ENCODE peak calls at places on chromosome 1, in six cellular contexts. T is colonic mucosa, P is LoVo, A is NCI-H2081, S is tibial nerve, I is heart right ventricle. K is an unnamed sample.

GRCh38 chr1:30804381-30804780 is 46.8 kb upstream of the LAPTM5 start:
- DNase-seq in T (no peak), P (no peak), A (no peak), S (no peak), I (no peak), K (no peak)

GRCh38 chr1:46603481-46603857 is 599 bp downstream of the MKNK1 start:
- DNase-seq in T (no peak), P (no peak), A (no peak), S (no peak), I (no peak), K (no peak)

GRCh38 chr1:43315481-43315880 is 14.7 kb downstream of the TIE1 start:
- DNase-seq in T (no peak), P (no peak), A (no peak), S (no peak), I (no peak), K (no peak)

GRCh38 chr1:154765970-154766369 is 104.1 kb downstream of the KCNN3 start:
- DNase-seq in T (no peak), P (peak; percentile 24), A (no peak), S (no peak), I (no peak), K (no peak)

GRCh38 chr1:230327892-230328284 is 98.2 kb downstream of the PGBD5 start:
- DNase-seq in T (no peak), P (no peak), A (no peak), S (no peak), I (no peak), K (no peak)

GRCh38 chr1:67963263-67963662 is 87.2 kb downstream of the DIRAS3 start:
- DNase-seq in T (no peak), P (no peak), A (no peak), S (no peak), I (no peak), K (no peak)

GRCh38 chr1:231601775-231602674 is 24.6 kb upstream of the DISC1 start:
- DNase-seq in T (no peak), P (no peak), A (no peak), S (no peak), I (peak; percentile 50), K (no peak)

GRCh38 chr1:54819733-54820132 is 18.6 kb upstream of the TTC22 start:
- DNase-seq in T (no peak), P (no peak), A (no peak), S (no peak), I (no peak), K (no peak)

GRCh38 chr1:54537611-54538010 is 10.4 kb upstream of the ACOT11 start:
- DNase-seq in T (no peak), P (no peak), A (no peak), S (no peak), I (no peak), K (no peak)

GRCh38 chr1:218865591-218865990 is 308.1 kb upstream of the LYPLAL1 start:
- DNase-seq in T (no peak), P (no peak), A (no peak), S (no peak), I (no peak), K (no peak)

GRCh38 chr1:47113178-47113577 is 24.1 kb upstream of the CYP4A22 start:
- DNase-seq in T (no peak), P (no peak), A (no peak), S (no peak), I (no peak), K (no peak)

GRCh38 chr1:28905921-28906666 is 8.3 kb upstream of the EPB41 start:
- DNase-seq in T (no peak), P (no peak), A (no peak), S (no peak), I (no peak), K (no peak)

GRCh38 chr1:3311711-3312110 is 142.8 kb upstream of the ARHGEF16 start:
- DNase-seq in T (no peak), P (no peak), A (no peak), S (no peak), I (no peak), K (no peak)

K was measured in amniotic stem cell.